ENCODE peak calls at places on chromosome 15, in five cellular contexts. K is stomach, C is cardiac muscle cell, S is kidney, I is bronchial epithelial cell. L is an unnamed sample.
A peak's percentile ranks its signal among the peaks of the same experiment; 100 is the strongest.

GRCh38 chr15:84001037-84001436 is 234.5 kb upstream of the GOLGA6L4 start:
- DNase-seq in K (no peak), C (no peak), S (no peak), I (peak; percentile 42), L (no peak)

GRCh38 chr15:95327661-95328060 is 1002.8 kb upstream of the NR2F2 start:
- DNase-seq in K (no peak), C (no peak), S (no peak), I (no peak), L (no peak)

GRCh38 chr15:64009798-64010241 is 36.5 kb downstream of the DAPK2 start:
- DNase-seq in K (no peak), C (no peak), S (no peak), I (peak; percentile 90), L (no peak)

GRCh38 chr15:78873796-78874761 is 1.4 kb downstream of the MORF4L1 start:
- DNase-seq in K (no peak), C (no peak), S (no peak), I (no peak), L (no peak)

GRCh38 chr15:95450413-95450812 is 880.1 kb upstream of the NR2F2 start:
- DNase-seq in K (no peak), C (no peak), S (no peak), I (peak; percentile 10), L (no peak)

GRCh38 chr15:88627463-88627862 is 6.3 kb downstream of the AEN start:
- DNase-seq in K (no peak), C (no peak), S (no peak), I (peak; percentile 42), L (no peak)

GRCh38 chr15:61186905-61187865 is 41.9 kb downstream of the RORA start:
- DNase-seq in K (no peak), C (peak; percentile 35), S (peak; percentile 79), I (no peak), L (no peak)

GRCh38 chr15:74542192-74543042 is 1.4 kb downstream of the ARID3B start:
- DNase-seq in K (no peak), C (no peak), S (no peak), I (peak; percentile 89), L (no peak)

GRCh38 chr15:68542771-68543544 is 35.8 kb upstream of the CORO2B start:
- DNase-seq in K (no peak), C (peak; percentile 96), S (no peak), I (peak; percentile 50), L (no peak)

GRCh38 chr15:80403712-80404056 is 498 bp upstream of the ARNT2 start:
- DNase-seq in K (no peak), C (no peak), S (peak; percentile 80), I (no peak), L (peak; percentile 58)

GRCh38 chr15:82139823-82140268 is 94.0 kb upstream of the MEX3B start:
- DNase-seq in K (no peak), C (peak; percentile 72), S (no peak), I (peak; percentile 58), L (no peak)

GRCh38 chr15:73899197-73900128 is 26.1 kb downstream of the TBC1D21 start:
- DNase-seq in K (no peak), C (peak; percentile 27), S (peak; percentile 50), I (no peak), L (peak; percentile 78)

GRCh38 chr15:79676621-79677020 is 220.2 kb downstream of the MTHFS start:
- DNase-seq in K (no peak), C (no peak), S (no peak), I (no peak), L (no peak)

GRCh38 chr15:63372753-63373152 is 8.9 kb downstream of the CA12 start:
- DNase-seq in K (no peak), C (no peak), S (no peak), I (no peak), L (no peak)

GRCh38 chr15:61880079-61880478 is 180.2 kb downstream of the VPS13C start:
- DNase-seq in K (no peak), C (no peak), S (no peak), I (no peak), L (no peak)

GRCh38 chr15:33098082-33099058 is 96.1 kb downstream of the FMN1 start:
- DNase-seq in K (no peak), C (peak; percentile 56), S (no peak), I (peak; percentile 83), L (no peak)

GRCh38 chr15:85730001-85730820 is 64.5 kb downstream of the KLHL25 start:
- DNase-seq in K (no peak), C (peak; percentile 81), S (no peak), I (peak; percentile 58), L (no peak)

GRCh38 chr15:63551400-63551799 is 45.8 kb upstream of the FBXL22 start:
- DNase-seq in K (no peak), C (peak; percentile 68), S (no peak), I (peak; percentile 65), L (no peak)

GRCh38 chr15:55322452-55322851 is 3.4 kb downstream of the PIGB start:
- DNase-seq in K (no peak), C (no peak), S (no peak), I (no peak), L (no peak)

GRCh38 chr15:55320963-55321362 is 1.9 kb downstream of the PIGB start:
- DNase-seq in K (no peak), C (no peak), S (no peak), I (no peak), L (no peak)

GRCh38 chr15:55318588-55319494 is at the start of the genes PIGB and PIGBOS1:
- DNase-seq in K (peak; percentile 87), C (peak; percentile 94), S (peak; percentile 95), I (peak; percentile 76), L (peak; percentile 87)

DNA sequence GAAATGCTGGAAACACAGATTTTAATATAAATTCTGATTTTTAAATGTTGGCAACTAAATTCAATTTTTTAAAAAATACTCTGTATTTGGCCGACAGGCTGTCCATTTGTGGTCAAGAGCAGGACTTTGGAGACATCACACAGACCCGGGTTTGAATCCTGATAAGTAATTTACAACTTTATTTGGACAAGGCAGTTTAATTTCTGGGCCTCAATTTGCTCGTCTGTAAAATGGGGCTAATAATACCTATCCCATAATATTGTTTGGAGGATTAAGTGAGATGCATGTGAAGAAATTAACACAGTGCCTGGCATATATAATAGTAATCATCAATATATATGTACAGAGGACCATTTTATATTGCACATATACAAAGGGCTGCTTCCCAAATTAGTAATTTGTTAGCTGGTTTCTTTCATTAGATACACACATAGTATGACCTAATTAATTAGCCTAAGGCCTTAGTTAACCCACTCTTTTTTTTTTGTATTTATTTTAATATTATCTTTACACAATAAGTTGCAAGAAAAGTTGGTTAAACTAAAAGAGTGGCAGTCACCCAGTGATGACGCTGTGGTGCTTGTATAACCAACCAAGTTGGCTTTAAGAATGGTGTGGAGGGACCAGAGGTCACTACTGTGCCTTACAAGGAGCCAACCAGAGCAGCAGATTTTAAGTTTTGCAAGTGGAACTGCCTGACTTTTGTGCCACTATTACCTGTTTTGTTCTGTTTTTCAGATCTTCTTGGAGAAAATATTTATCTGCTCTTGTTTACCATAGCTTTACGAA is 709 bp downstream of the PIGB start:
- DNase-seq in K (peak; percentile 48), C (peak; percentile 38), S (no peak), I (peak; percentile 30), L (no peak)
- TF ChIP-seq CTCF in K (no peak), C (no peak), S (no peak), I (no peak), L (no peak)

GRCh38 chr15:37291920-37292319 is 191.6 kb upstream of the MEIS2 start:
- DNase-seq in K (no peak), C (no peak), S (no peak), I (peak; percentile 64), L (no peak)

GRCh38 chr15:37289109-37289765 is 188.9 kb upstream of the MEIS2 start:
- DNase-seq in K (no peak), C (peak; percentile 30), S (no peak), I (peak; percentile 18), L (peak; percentile 30)
- TF ChIP-seq CTCF in K (no peak), C (peak; percentile 43), S (no peak), I (peak; percentile 28), L (peak; percentile 78)

GRCh38 chr15:34620122-34620521 is 36.7 kb upstream of the GOLGA8B start:
- DNase-seq in K (no peak), C (no peak), S (no peak), I (no peak), L (no peak)

GRCh38 chr15:34618073-34618472 is 34.6 kb upstream of the GOLGA8B start:
- DNase-seq in K (no peak), C (no peak), S (no peak), I (no peak), L (no peak)

GRCh38 chr15:34619151-34619550 is 35.7 kb upstream of the GOLGA8B start:
- DNase-seq in K (no peak), C (no peak), S (no peak), I (no peak), L (no peak)

GRCh38 chr15:34620814-34621213 is 37.4 kb upstream of the GOLGA8B start:
- DNase-seq in K (no peak), C (no peak), S (no peak), I (no peak), L (no peak)

GRCh38 chr15:34621675-34622074 is 38.2 kb upstream of the GOLGA8B start:
- DNase-seq in K (no peak), C (peak; percentile 7), S (no peak), I (peak; percentile 32), L (no peak)
- TF ChIP-seq CTCF in K (no peak), C (no peak), S (peak; percentile 38), I (peak; percentile 11), L (peak; percentile 39)

DNA sequence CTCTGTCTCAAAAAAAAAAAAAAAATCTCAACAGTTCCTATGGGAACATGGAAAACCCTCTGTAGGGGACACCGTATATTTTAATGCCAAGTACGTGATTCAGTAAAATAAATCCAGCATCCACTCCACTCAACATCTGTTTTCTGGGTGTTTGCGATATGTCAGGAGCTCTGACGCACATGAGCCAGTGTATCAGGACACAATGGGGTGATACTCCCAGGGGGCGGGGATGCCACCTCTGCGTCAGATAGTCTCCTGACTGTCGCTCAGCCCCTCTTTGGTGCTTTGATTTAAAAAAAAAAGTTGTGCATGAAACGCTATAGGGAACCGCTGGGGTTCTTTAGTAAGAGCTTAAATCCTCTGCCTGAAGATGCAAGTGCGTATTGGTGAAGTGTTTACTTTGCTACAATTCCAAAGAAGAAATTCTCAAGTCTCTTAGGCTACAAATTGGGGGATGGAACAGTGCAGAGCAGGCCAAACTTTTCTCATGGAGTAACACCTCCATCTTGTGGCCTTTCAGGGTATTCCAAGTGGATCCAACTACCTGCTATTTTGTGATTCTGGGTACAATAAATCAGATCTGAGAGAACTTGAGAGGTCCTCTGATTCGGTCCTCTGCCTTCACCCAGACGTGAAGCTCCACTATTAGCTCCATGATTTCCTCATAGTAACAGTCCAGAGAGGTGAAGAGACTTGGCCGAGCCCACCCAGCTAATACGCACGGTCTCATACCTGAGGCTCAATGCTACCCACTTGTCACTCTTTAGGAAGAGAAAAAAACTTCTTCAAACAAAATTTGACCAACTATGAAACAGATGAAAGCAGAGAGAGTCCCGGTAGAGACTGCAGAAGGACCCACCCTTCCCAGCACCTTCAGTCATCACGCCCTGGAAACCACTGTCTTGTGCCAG is 9.3 kb upstream of the NR2E3 start:
- DNase-seq in K (peak; percentile 43), C (peak; percentile 85), S (no peak), I (peak; percentile 70), L (peak; percentile 32)
- TF ChIP-seq CTCF in K (peak; percentile 80), C (peak; percentile 83), S (peak; percentile 91), I (peak; percentile 71), L (peak; percentile 68)

GRCh38 chr15:42094512-42094963 is at the start of gene PLA2G4D:
- DNase-seq in K (peak; percentile 27), C (no peak), S (no peak), I (peak; percentile 38), L (no peak)
- TF ChIP-seq CTCF in K (no peak), C (no peak), S (no peak), I (peak; percentile 40), L (peak; percentile 8)

GRCh38 chr15:66997212-66997611 is 68.2 kb upstream of the SMAD3 start:
- DNase-seq in K (no peak), C (peak; percentile 55), S (no peak), I (peak; percentile 63), L (no peak)
- TF ChIP-seq CTCF in K (no peak), C (no peak), S (no peak), I (no peak), L (no peak)

L was measured in WERI-Rb-1.